ENCODE peak calls at places on chromosomes 4 and X, in seven cellular contexts. Y is glutamatergic neuron, W is MM.1S, L is foreskin fibroblast, A is fibroblast of lung, U is MCF 10A, X is spleen. T is an unnamed sample.

GRCh38 chr4:173128199-173128890 is 40.3 kb upstream of the GALNT7 start:
- DNase-seq in U (no peak), L (no peak), X (no peak), A (no peak), Y (no peak), W (no peak), T (no peak)

GRCh38 chr4:81454498-81454897 is 17.2 kb downstream of the RASGEF1B start:
- DNase-seq in U (peak), X (no peak), A (no peak), L (no peak), W (no peak), Y (no peak), T (no peak)

GRCh38 chr4:107719211-107719926 is 665 bp downstream of the PAPSS1 start:
- DNase-seq in A (peak), U (peak), Y (no peak), X (no peak), W (peak), L (peak), T (no peak)

GRCh38 chr4:156293657-156294297 is 340.1 kb upstream of the CTSO start:
- DNase-seq in W (no peak), L (peak), U (peak), Y (no peak), X (no peak), A (peak), T (no peak)

GRCh38 chr4:143186202-143186601 is 1.5 kb downstream of the USP38 start:
- DNase-seq in Y (no peak), U (peak), A (peak), L (no peak), X (no peak), W (no peak), T (no peak)

GRCh38 chr4:19346636-19347035 is 905.1 kb upstream of the SLIT2 start:
- DNase-seq in U (no peak), L (no peak), Y (no peak), W (no peak), A (no peak), X (no peak), T (no peak)

GRCh38 chr4:139324620-139325019 is 22.3 kb upstream of the NDUFC1 start:
- DNase-seq in W (no peak), X (no peak), Y (no peak), L (no peak), U (no peak), A (no peak), T (no peak)

GRCh38 chrX:49172280-49172780 is 632 bp downstream of the PLP2 start:
- DNase-seq in L (peak), W (peak), X (peak), Y (no peak), U (peak), A (peak), T (peak)

GRCh38 chr4:67573193-67573592 is 14.7 kb downstream of the STAP1 start:
- DNase-seq in U (no peak), A (no peak), L (no peak), X (no peak), W (no peak), Y (no peak), T (no peak)

GRCh38 chrX:10014462-10015373 is 47.6 kb downstream of the CLDN34 start:
- DNase-seq in W (peak), X (peak), U (peak), A (peak), Y (peak), L (peak), T (peak)

GRCh38 chrX:10015711-10016515 is 48.8 kb downstream of the CLDN34 start:
- DNase-seq in A (peak), X (peak), Y (peak), L (no peak), U (no peak), W (peak), T (peak)

GRCh38 chrX:10021461-10022272 is 54.5 kb downstream of the CLDN34 start:
- DNase-seq in Y (no peak), L (no peak), W (no peak), X (no peak), A (no peak), U (no peak), T (no peak)

GRCh38 chrX:10016516-10017132 is 49.5 kb downstream of the CLDN34 start:
- DNase-seq in W (no peak), Y (no peak), U (no peak), L (no peak), X (no peak), A (peak), T (no peak)

GRCh38 chrX:10017866-10018265 is 50.7 kb downstream of the CLDN34 start:
- DNase-seq in Y (no peak), W (no peak), U (peak), L (peak), A (peak), X (no peak), T (no peak)
- TF ChIP-seq CTCF in Y (no peak), W (no peak), U (peak), L (no peak), A (no peak), X (no peak), T (no peak)

GRCh38 chrX:17359500-17359899 is 15.5 kb upstream of the NHS start:
- DNase-seq in W (no peak), Y (no peak), L (no peak), A (peak), X (no peak), U (peak), T (no peak)

GRCh38 chrX:17355976-17356375 is 19.0 kb upstream of the NHS start:
- DNase-seq in L (no peak), U (no peak), A (no peak), W (no peak), X (no peak), Y (no peak), T (no peak)

DNA sequence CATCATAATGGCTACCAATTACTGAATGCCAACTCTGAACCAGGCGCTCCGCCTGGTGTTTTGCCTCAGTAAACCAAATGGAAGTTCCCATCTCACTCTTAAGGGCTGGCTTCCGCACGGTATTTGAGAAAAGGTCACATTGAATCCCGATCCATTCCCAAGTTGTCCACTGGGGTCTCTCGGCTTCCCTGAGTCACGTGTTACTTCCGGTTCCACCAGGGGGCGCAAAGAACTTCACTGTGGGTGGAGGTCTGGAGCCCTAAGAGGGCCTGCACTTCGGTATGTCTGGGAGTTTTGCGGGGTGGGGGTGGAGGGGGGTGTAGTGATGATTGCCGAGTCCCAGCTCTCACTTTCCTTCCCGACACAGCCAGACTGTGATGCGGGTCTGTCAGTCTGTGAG is 13.4 kb upstream of the NHS start:
- DNase-seq in Y (peak), W (no peak), U (no peak), L (no peak), X (no peak), A (no peak), T (no peak)
- TF ChIP-seq CTCF in Y (peak), W (peak), U (peak), L (peak), X (no peak), A (peak), T (no peak)

GRCh38 chr4:184475096-184475461 is 729 bp upstream of the IRF2 start:
- DNase-seq in Y (no peak), L (peak), W (peak), U (peak), X (peak), A (peak), T (peak)

GRCh38 chr4:184473265-184473514 is 1.2 kb downstream of the IRF2 start:
- DNase-seq in Y (no peak), U (no peak), X (peak), A (no peak), L (peak), W (no peak), T (no peak)

GRCh38 chr4:184472540-184473264 is 1.6 kb downstream of the IRF2 start:
- DNase-seq in W (peak), L (peak), U (peak), X (peak), Y (peak), A (peak), T (peak)

GRCh38 chr4:184473515-184474260 is 662 bp downstream of the IRF2 start:
- DNase-seq in U (peak), W (peak), L (peak), Y (peak), X (peak), A (peak), T (peak)

GRCh38 chr4:184474261-184475095 is at the start of gene IRF2:
- DNase-seq in W (peak), L (peak), X (peak), Y (peak), A (peak), U (peak), T (peak)
- TF ChIP-seq CTCF in W (no peak), L (no peak), X (peak), Y (no peak), A (no peak), U (no peak), T (no peak)

DNA sequence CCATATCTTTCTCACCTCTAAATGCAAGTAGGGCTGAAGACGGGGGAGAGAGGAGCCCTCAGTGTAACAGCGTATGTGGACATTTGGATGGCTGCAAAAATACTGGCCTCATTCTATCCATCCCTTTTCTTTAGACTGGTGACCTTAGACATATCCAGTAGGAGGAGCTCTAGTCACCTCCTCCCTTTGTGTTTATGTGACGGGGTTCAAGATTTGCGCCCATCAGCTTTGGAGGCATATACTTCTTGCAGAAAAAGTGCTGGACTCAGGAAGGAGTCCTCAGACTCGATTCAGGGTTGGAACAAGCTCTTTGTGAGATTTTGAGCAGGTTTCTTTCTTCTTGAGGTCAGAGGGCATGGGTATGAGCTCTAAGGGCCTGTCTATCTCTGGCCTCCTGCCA is 86.2 kb downstream of the MAMLD1 start:
- DNase-seq in L (no peak), Y (no peak), X (no peak), U (no peak), A (no peak), W (no peak), T (no peak)
- TF ChIP-seq CTCF in L (no peak), Y (no peak), X (no peak), U (peak), A (peak), W (peak), T (no peak)

GRCh38 chr4:101186558-101187184 is 160.7 kb downstream of the PPP3CA start:
- DNase-seq in X (no peak), W (no peak), L (no peak), U (no peak), Y (no peak), A (no peak), T (no peak)

GRCh38 chr4:101192244-101192643 is 155.1 kb downstream of the PPP3CA start:
- DNase-seq in W (no peak), Y (no peak), U (no peak), X (no peak), L (no peak), A (no peak), T (no peak)

GRCh38 chr4:101187837-101188236 is 159.5 kb downstream of the PPP3CA start:
- DNase-seq in L (no peak), U (peak), Y (no peak), A (peak), X (no peak), W (no peak), T (no peak)

GRCh38 chr4:101188906-101189305 is 158.4 kb downstream of the PPP3CA start:
- DNase-seq in U (no peak), W (no peak), X (no peak), A (no peak), L (no peak), Y (no peak), T (no peak)

DNA sequence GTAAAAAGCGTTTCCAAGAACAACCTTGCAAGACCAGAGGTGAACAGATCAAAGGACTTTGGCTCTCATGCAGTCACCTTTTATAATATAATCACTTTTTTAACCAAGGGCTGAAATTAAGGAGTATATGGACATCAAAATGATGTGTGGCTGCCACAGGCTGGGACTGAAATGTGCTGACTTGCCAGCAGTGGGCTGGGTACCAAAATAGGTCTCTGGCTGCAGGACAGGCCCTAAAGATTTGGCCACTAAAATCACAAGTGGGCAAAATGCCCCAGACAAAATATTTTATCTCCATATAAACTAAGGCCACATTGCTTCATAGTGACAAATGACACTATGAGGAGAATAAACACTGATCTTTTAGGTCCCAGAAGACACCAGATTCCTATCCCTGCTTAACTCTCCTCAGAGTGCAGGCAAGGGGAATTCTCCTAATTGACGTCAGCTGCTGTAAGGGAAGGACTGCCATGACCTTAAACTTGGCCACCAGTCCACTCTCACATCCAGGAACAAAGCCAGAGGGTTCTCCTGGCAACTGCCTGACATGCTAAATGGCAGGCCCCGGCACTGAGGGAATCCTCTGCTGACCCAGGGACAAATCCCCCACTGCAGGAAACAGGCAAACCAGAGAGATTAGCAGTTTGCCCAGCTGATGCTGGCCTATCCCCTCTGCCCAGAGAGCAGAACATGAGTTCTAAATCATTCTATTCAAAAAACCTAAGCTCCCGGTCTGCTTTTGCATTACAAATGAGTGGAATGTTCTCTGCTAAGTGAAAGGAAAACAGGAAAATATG is 155.8 kb downstream of the PPP3CA start:
- DNase-seq in A (peak), Y (peak), U (no peak), L (peak), X (peak), W (no peak), T (no peak)
- TF ChIP-seq CTCF in A (no peak), Y (no peak), U (no peak), L (no peak), X (no peak), W (no peak), T (no peak)

GRCh38 chr4:183506389-183506735 is 1.5 kb downstream of the ING2 start:
- DNase-seq in U (no peak), Y (no peak), A (no peak), X (no peak), W (no peak), L (no peak), T (no peak)

GRCh38 chr4:183507928-183508327 is 3.1 kb downstream of the ING2 start:
- DNase-seq in A (no peak), W (no peak), Y (no peak), U (no peak), L (no peak), X (no peak), T (no peak)

GRCh38 chr4:183504064-183504929 is 561 bp upstream of the ING2 start:
- DNase-seq in A (peak), U (peak), L (peak), Y (peak), W (peak), X (peak), T (peak)

GRCh38 chr4:183504930-183505555 is at the start of gene ING2:
- DNase-seq in L (peak), Y (peak), W (peak), U (peak), X (no peak), A (no peak), T (no peak)

DNA sequence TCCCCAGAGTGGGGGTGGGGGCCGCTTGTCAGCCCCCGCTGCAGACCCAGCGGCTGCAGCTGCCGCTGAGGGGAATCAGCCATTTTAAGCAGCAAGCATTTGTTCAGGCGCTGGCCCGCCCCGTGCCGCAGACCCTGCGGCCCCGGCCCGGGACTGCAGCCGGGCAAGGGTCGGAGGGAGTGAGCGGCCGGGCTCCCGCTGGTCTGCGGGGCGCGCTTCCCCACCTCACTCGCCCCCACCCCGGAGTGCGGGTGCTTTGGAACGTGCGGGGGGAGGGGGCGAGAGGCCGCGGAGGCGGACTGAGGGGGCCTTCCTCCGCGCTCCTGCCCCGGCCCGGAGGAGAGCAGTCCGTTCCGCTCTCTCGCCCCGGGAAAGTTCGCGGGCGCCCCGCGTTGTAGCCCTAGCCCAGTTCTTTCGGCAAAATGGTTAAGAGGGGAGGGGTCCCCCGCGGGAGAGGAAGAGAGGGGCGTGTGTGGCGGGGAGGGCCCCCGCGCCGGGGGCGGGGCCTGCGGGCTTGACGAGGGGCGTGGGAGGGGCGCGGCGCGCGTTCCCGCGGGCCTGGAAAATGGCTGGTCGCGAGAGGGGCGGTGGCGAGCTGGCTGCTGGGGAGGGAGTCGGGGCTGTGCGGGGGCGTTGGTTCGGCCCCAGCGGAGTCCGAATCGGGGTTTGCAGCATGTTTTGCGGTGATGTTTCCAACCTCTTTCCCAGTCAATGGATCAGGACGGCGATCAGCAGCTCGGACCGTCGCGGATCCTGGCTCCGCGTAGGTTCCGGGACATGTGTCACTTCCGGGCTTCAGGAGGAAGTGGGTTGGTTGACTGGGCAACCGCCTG is 914 bp downstream of the ING2 start:
- DNase-seq in L (peak), A (peak), Y (peak), X (peak), U (peak), W (peak), T (peak)
- TF ChIP-seq CTCF in L (no peak), A (no peak), Y (no peak), X (no peak), U (no peak), W (no peak), T (no peak)

T was measured in natural killer cell.